ENCODE peak calls at places on chromosomes 4 and X, in five cellular contexts. R, O, D, Y and S are unnamed samples.

GRCh38 chr4:57078685-57079521 is 31.3 kb downstream of the IGFBP7 start:
- DNase-seq in O (no peak), D (no peak), R (no peak), Y (no peak), S (peak; percentile 56)

GRCh38 chr4:139824882-139825522 is 159.4 kb downstream of the MGST2 start:
- DNase-seq in Y (no peak), O (no peak), D (no peak), R (no peak), S (no peak)

GRCh38 chr4:60485279-60485678 is 714.8 kb upstream of the ADGRL3 start:
- DNase-seq in R (no peak), Y (no peak), O (no peak), D (no peak), S (no peak)

GRCh38 chr4:103365285-103365684 is 167.1 kb upstream of the CENPE start:
- DNase-seq in R (no peak), O (no peak), Y (no peak), D (no peak), S (no peak)

GRCh38 chr4:82586055-82586454 is 24.3 kb upstream of the TMEM150C start:
- DNase-seq in O (no peak), R (no peak), D (no peak), Y (no peak), S (no peak)

GRCh38 chrX:125998432-125998831 is 167.7 kb downstream of the DCAF12L2 start:
- DNase-seq in Y (no peak), D (no peak), O (no peak), R (no peak), S (no peak)

GRCh38 chr4:53100801-53101581 is 238.9 kb downstream of the RASL11B start:
- DNase-seq in R (no peak), D (no peak), O (no peak), Y (no peak), S (peak; percentile 80)

GRCh38 chrX:66164470-66164869 is 423 bp downstream of the HEPH start:
- DNase-seq in D (no peak), O (no peak), R (no peak), Y (no peak), S (no peak)

GRCh38 chr4:125313497-125313896 is 1.3 kb upstream of the FAT4 start:
- DNase-seq in O (no peak), D (no peak), R (no peak), Y (no peak), S (peak; percentile 87)

GRCh38 chrX:111837226-111837625 is 38.8 kb upstream of the TRPC5OS start:
- DNase-seq in D (no peak), R (no peak), Y (no peak), O (no peak), S (no peak)

GRCh38 chrX:136475236-136475635 is 12.5 kb upstream of the BRS3 start:
- DNase-seq in Y (no peak), D (no peak), O (no peak), R (no peak), S (no peak)

GRCh38 chr4:102036619-102037376 is 246.3 kb downstream of the BANK1 start:
- DNase-seq in R (no peak), Y (no peak), D (no peak), O (no peak), S (no peak)

GRCh38 chr4:150240011-150240410 is 161.8 kb downstream of the DCLK2 start:
- DNase-seq in D (no peak), O (no peak), R (no peak), Y (no peak), S (no peak)

GRCh38 chr4:105624530-105624929 is 72.1 kb downstream of the ARHGEF38 start:
- DNase-seq in R (no peak), Y (no peak), D (no peak), O (no peak), S (peak; percentile 5)

GRCh38 chrX:102712967-102713677 is 874 bp downstream of the GPRASP2 start:
- DNase-seq in Y (no peak), D (peak; percentile 7), O (no peak), R (no peak), S (peak; percentile 60)

GRCh38 chr4:104491826-104492771 is 2.6 kb downstream of the CXXC4 start:
- DNase-seq in R (no peak), D (peak; percentile 6), O (no peak), Y (no peak), S (no peak)

GRCh38 chr4:140427104-140427918 is at the start of gene CLGN:
- DNase-seq in D (peak; percentile 31), O (no peak), Y (peak; percentile 60), R (peak; percentile 21), S (peak; percentile 78)

GRCh38 chrX:136694491-136695087 is 46.6 kb downstream of the CD40LG start:
- DNase-seq in Y (no peak), O (no peak), R (no peak), D (no peak), S (peak; percentile 48)

GRCh38 chr4:189121336-189121735 is 819.3 kb upstream of the FRG1 start:
- DNase-seq in Y (no peak), D (no peak), O (no peak), R (no peak), S (no peak)

GRCh38 chr4:74920704-74921103 is 12.2 kb upstream of the PARM1 start:
- DNase-seq in D (no peak), R (no peak), O (no peak), Y (no peak), S (no peak)

GRCh38 chr4:183628189-183628588 is 30.8 kb downstream of the RWDD4 start:
- DNase-seq in R (no peak), Y (no peak), O (no peak), D (no peak), S (no peak)

GRCh38 chrX:43349363-43349762 is 306.7 kb upstream of the MAOA start:
- DNase-seq in D (no peak), R (no peak), O (no peak), Y (peak; percentile 5), S (peak; percentile 46)

GRCh38 chr4:138097912-138098600 is 144.1 kb downstream of the SLC7A11 start:
- DNase-seq in R (no peak), D (no peak), O (no peak), Y (no peak), S (no peak)